ENCODE peak calls at places on chromosomes 12 and 14, in seven cellular contexts. Y is H1, O is IMR-90, U is H9, H is neuronal stem cell, F is trophoblast cell, I is mesendoderm. N is an unnamed sample.

GRCh38 chr14:22883191-22883976 is at the start of gene REM2:
- DNase-seq in U (peak), F (no peak), Y (peak), I (peak), H (no peak), O (no peak), N (no peak)

GRCh38 chr14:103334644-103335603 is 887 bp downstream of the EIF5 start:
- DNase-seq in U (no peak), F (peak), O (peak), I (peak), Y (no peak), H (peak), N (peak)

GRCh38 chr14:32576088-32576795 is 247.1 kb downstream of the AKAP6 start:
- DNase-seq in Y (no peak), F (peak), O (peak), U (peak), I (peak), H (peak), N (peak)

GRCh38 chr14:70981005-70981952 is 74.0 kb downstream of the PCNX1 start:
- DNase-seq in U (no peak), F (no peak), H (no peak), O (peak), I (no peak), Y (no peak), N (no peak)

GRCh38 chr12:117042171-117042809 is 56.9 kb downstream of the TESC start:
- DNase-seq in F (peak), H (no peak), Y (no peak), I (peak), O (peak), U (no peak), N (peak)

GRCh38 chr12:67082221-67082620 is 186.9 kb upstream of the CAND1 start:
- DNase-seq in U (no peak), F (no peak), O (no peak), H (no peak), Y (no peak), I (no peak), N (no peak)

GRCh38 chr12:57621497-57622292 is 10.5 kb downstream of the ARHGEF25 start:
- DNase-seq in O (peak), H (no peak), I (peak), U (peak), Y (peak), F (peak), N (peak)

GRCh38 chr12:4287325-4288290 is 14.0 kb downstream of the CCND2 start:
- DNase-seq in H (no peak), U (no peak), F (no peak), I (no peak), Y (no peak), O (no peak), N (no peak)

GRCh38 chr14:32203928-32204357 is 874 bp upstream of the RNU6-8 start:
- DNase-seq in Y (no peak), H (peak), O (no peak), I (no peak), U (peak), F (no peak), N (no peak)

GRCh38 chr12:69676257-69677012 is 22.7 kb downstream of the BEST3 start:
- DNase-seq in H (no peak), F (no peak), U (no peak), O (peak), I (no peak), Y (no peak), N (no peak)
- H2BK120ac ChIP-seq in H (no peak), F (no peak), U (no peak), O (no peak), I (no peak), Y (no peak), N (no peak)

GRCh38 chr14:96162741-96163140 is 41.9 kb upstream of the BDKRB2 start:
- DNase-seq in F (no peak), U (peak), O (peak), H (no peak), Y (no peak), I (no peak), N (peak)

GRCh38 chr14:96165493-96166474 is 38.9 kb upstream of the BDKRB2 start:
- DNase-seq in U (peak), H (no peak), I (no peak), F (no peak), O (no peak), Y (no peak), N (no peak)

GRCh38 chr14:96166475-96167223 is 38.0 kb upstream of the BDKRB2 start:
- DNase-seq in U (peak), O (peak), H (no peak), Y (no peak), F (no peak), I (no peak), N (no peak)

GRCh38 chr14:96167224-96168148 is 37.2 kb upstream of the BDKRB2 start:
- DNase-seq in O (peak), H (no peak), U (peak), Y (no peak), I (peak), F (peak), N (peak)

DNA sequence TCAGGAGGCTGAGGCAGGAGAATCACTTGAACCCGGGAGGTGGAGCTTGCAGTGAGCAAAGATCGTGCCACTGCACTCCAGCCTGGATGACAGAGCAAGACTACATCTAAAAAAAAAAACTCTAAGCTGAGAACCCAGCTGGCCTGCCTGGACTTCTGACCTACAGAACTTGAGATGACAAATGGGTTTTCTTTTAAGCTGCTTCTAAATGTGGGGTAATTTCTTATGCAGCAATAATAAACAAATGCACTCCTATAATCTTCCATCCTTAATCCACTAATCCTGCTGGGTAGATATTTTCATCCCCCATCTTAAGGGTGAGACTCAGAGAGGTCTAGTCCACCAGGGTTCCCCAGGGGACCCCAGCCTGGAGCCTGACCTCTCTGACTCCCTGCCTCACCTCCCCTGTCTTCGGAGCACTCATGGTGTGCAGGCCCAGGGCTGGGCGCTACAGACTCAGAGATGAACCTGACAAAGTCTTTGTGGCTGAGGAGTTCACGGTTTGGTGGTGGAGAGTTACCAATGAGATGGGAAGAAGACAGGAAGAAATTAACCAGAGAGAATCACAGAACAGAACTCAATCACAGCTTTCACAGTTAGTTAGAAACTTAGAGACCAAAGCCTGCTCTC is 39.7 kb upstream of the BDKRB2 start:
- DNase-seq in H (no peak), F (no peak), U (peak), O (peak), I (no peak), Y (no peak), N (peak)
- H2BK120ac ChIP-seq in H (no peak), F (no peak), U (no peak), O (peak), I (no peak), Y (no peak), N (no peak)

GRCh38 chr12:34547276-34547675 is 525.0 kb downstream of the ALG10 start:
- DNase-seq in F (no peak), U (no peak), O (no peak), I (no peak), Y (no peak), H (no peak), N (no peak)
- H2BK120ac ChIP-seq in F (no peak), U (no peak), O (no peak), I (no peak), Y (no peak), H (no peak), N (no peak)

GRCh38 chr12:84825149-84825548 is 87.5 kb downstream of the SLC6A15 start:
- DNase-seq in F (peak), H (no peak), O (no peak), I (no peak), Y (no peak), U (no peak), N (peak)
- H2BK120ac ChIP-seq in F (no peak), H (no peak), O (no peak), I (no peak), Y (no peak), U (no peak), N (no peak)

GRCh38 chr12:27781680-27782079 is 1.6 kb upstream of the MANSC4 start:
- DNase-seq in O (peak), F (no peak), I (peak), Y (no peak), U (no peak), H (no peak), N (peak)
- H2BK120ac ChIP-seq in O (peak), F (no peak), I (no peak), Y (no peak), U (no peak), H (no peak), N (no peak)

GRCh38 chr14:95321693-95322455 is 2.2 kb upstream of the CLMN start:
- DNase-seq in F (no peak), Y (no peak), O (no peak), I (no peak), U (no peak), H (no peak), N (no peak)
- H2BK120ac ChIP-seq in F (no peak), Y (no peak), O (no peak), I (no peak), U (no peak), H (no peak), N (no peak)

GRCh38 chr12:96501908-96502307 is 12.5 kb downstream of the CFAP54 start:
- DNase-seq in H (no peak), Y (no peak), U (no peak), I (no peak), O (no peak), F (no peak), N (no peak)
- H2BK120ac ChIP-seq in H (no peak), Y (no peak), U (no peak), I (no peak), O (peak), F (no peak), N (no peak)

GRCh38 chr14:73815849-73816816 is 35.5 kb upstream of the PTGR2 start:
- DNase-seq in F (no peak), H (no peak), Y (no peak), O (peak), U (no peak), I (no peak), N (peak)
- H2BK120ac ChIP-seq in F (no peak), H (no peak), Y (no peak), O (no peak), U (no peak), I (no peak), N (no peak)

GRCh38 chr14:67253076-67253635 is 11.9 kb downstream of the PALS1 start:
- DNase-seq in Y (no peak), O (no peak), H (no peak), I (no peak), F (no peak), U (no peak), N (no peak)

GRCh38 chr14:67251573-67252226 is 10.5 kb downstream of the PALS1 start:
- DNase-seq in U (no peak), F (no peak), Y (no peak), O (peak), I (peak), H (no peak), N (no peak)
- H2BK120ac ChIP-seq in U (no peak), F (no peak), Y (no peak), O (no peak), I (no peak), H (no peak), N (no peak)